ENCODE peak calls at places on chromosomes 2 and 18, in four cellular contexts. O, J, D and Q are unnamed samples.

GRCh38 chr2:223041527-223042109 is 10.4 kb upstream of the KCNE4 start:
- DNase-seq in D (peak; percentile 96), J (no peak), O (peak; percentile 97), Q (peak; percentile 99)

GRCh38 chr2:176002684-176003225 is 688 bp upstream of the LNPK start:
- DNase-seq in O (peak; percentile 18), J (peak; percentile 21), D (peak; percentile 24), Q (no peak)

GRCh38 chr2:234873828-234874173 is 78.0 kb upstream of the SH3BP4 start:
- DNase-seq in D (peak; percentile 50), O (peak; percentile 90), J (no peak), Q (no peak)

GRCh38 chr18:9782073-9782857 is 74.2 kb downstream of the RAB31 start:
- DNase-seq in D (peak; percentile 96), O (peak; percentile 97), J (no peak), Q (peak; percentile 83)

GRCh38 chr18:64888956-64889355 is 740.1 kb upstream of the LINC00305 start:
- DNase-seq in J (no peak), O (no peak), D (no peak), Q (no peak)

GRCh38 chr18:5582054-5582453 is 38.3 kb upstream of the EPB41L3 start:
- DNase-seq in J (no peak), O (peak; percentile 43), D (peak; percentile 67), Q (no peak)

GRCh38 chr2:19899853-19900525 is 1.8 kb downstream of the TTC32 start:
- DNase-seq in D (no peak), O (no peak), J (peak; percentile 21), Q (no peak)

GRCh38 chr2:97995026-97995733 is 568 bp downstream of the TMEM131 start:
- DNase-seq in J (peak; percentile 30), O (peak; percentile 51), D (peak; percentile 33), Q (no peak)

GRCh38 chr2:216013080-216013909 is at the start of gene MREG:
- DNase-seq in D (peak; percentile 69), O (peak; percentile 80), J (peak; percentile 77), Q (no peak)

GRCh38 chr2:171864357-171864985 is 29.6 kb downstream of the SLC25A12 start:
- DNase-seq in D (no peak), J (no peak), O (no peak), Q (no peak)

GRCh38 chr2:239396881-239397681 is 3.7 kb downstream of the HDAC4 start:
- DNase-seq in J (no peak), D (no peak), O (no peak), Q (no peak)

GRCh38 chr18:7177131-7177744 is 53.7 kb upstream of the LRRC30 start:
- DNase-seq in D (peak; percentile 87), J (peak; percentile 45), O (peak; percentile 92), Q (peak; percentile 44)

GRCh38 chr2:167331636-167332232 is 443.5 kb downstream of the XIRP2 start:
- DNase-seq in J (peak; percentile 11), O (no peak), D (no peak), Q (no peak)

GRCh38 chr2:210517169-210517693 is 39.2 kb upstream of the CPS1 start:
- DNase-seq in O (no peak), J (peak; percentile 36), D (no peak), Q (no peak)

GRCh38 chr2:108583903-108584520 is 49.7 kb downstream of the LIMS1 start:
- DNase-seq in O (peak; percentile 91), D (peak; percentile 88), J (peak; percentile 82), Q (no peak)

GRCh38 chr2:223460774-223461211 is 141.4 kb downstream of the SCG2 start:
- DNase-seq in D (peak; percentile 64), J (no peak), O (peak; percentile 79), Q (peak; percentile 16)

GRCh38 chr2:68837164-68837860 is 33.9 kb downstream of the BMP10 start:
- DNase-seq in J (peak; percentile 55), O (peak; percentile 70), D (peak; percentile 34), Q (no peak)

GRCh38 chr2:172783091-172783898 is 47.6 kb downstream of the RAPGEF4 start:
- DNase-seq in O (peak; percentile 77), J (peak; percentile 45), D (peak; percentile 93), Q (peak; percentile 92)

GRCh38 chr18:50096766-50097435 is 98.0 kb downstream of the MYO5B start:
- DNase-seq in O (no peak), D (no peak), J (no peak), Q (no peak)

GRCh38 chr18:58528011-58528367 is 100.9 kb downstream of the ALPK2 start:
- DNase-seq in O (peak; percentile 24), J (no peak), D (no peak), Q (no peak)

GRCh38 chr2:86518498-86518897 is 44.7 kb downstream of the CHMP3 start:
- DNase-seq in D (peak; percentile 53), O (peak; percentile 39), J (peak; percentile 39), Q (no peak)

GRCh38 chr2:217777906-217778305 is 224.9 kb downstream of the TNS1 start:
- DNase-seq in O (no peak), J (no peak), D (no peak), Q (no peak)

GRCh38 chr18:29309352-29309751 is 1132.4 kb upstream of the CDH2 start:
- DNase-seq in J (no peak), D (no peak), O (no peak), Q (no peak)

GRCh38 chr18:14914126-14914525 is 166.2 kb downstream of the ANKRD30B start:
- DNase-seq in D (no peak), J (no peak), O (no peak), Q (no peak)

GRCh38 chr2:62304429-62305417 is 108.8 kb downstream of the B3GNT2 start:
- DNase-seq in J (peak; percentile 57), O (peak; percentile 97), D (peak; percentile 86), Q (peak; percentile 50)

GRCh38 chr18:48290162-48290926 is 118.8 kb downstream of the ZBTB7C start:
- DNase-seq in J (no peak), D (no peak), O (no peak), Q (no peak)

GRCh38 chr2:33209976-33210375 is 263.2 kb downstream of the LTBP1 start:
- DNase-seq in O (peak; percentile 77), D (peak; percentile 52), J (no peak), Q (no peak)

GRCh38 chr2:187124514-187124913 is 275.5 kb upstream of the ZSWIM2 start:
- DNase-seq in D (no peak), J (no peak), O (no peak), Q (no peak)

GRCh38 chr2:111202266-111203040 is 81.7 kb downstream of the BCL2L11 start:
- DNase-seq in J (no peak), D (peak; percentile 59), O (no peak), Q (no peak)

GRCh38 chr2:236073246-236073645 is 94.9 kb downstream of the GBX2 start:
- DNase-seq in D (no peak), O (no peak), J (no peak), Q (no peak)

GRCh38 chr2:96143848-96144480 is 1.3 kb downstream of the DUSP2 start:
- DNase-seq in D (no peak), O (no peak), J (no peak), Q (no peak)

GRCh38 chr2:106030287-106031268 is 163.5 kb downstream of the UXS1 start:
- DNase-seq in D (peak; percentile 93), J (peak; percentile 90), O (peak; percentile 88), Q (peak; percentile 72)

GRCh38 chr2:9594361-9595063 is 36.3 kb downstream of the YWHAQ start:
- DNase-seq in J (peak; percentile 16), O (peak; percentile 94), D (peak; percentile 84), Q (peak; percentile 60)

GRCh38 chr2:100893753-100894530 is 74.0 kb downstream of the NPAS2 start:
- DNase-seq in J (peak; percentile 55), O (peak; percentile 53), D (no peak), Q (no peak)

GRCh38 chr2:168596881-168597280 is 140.8 kb downstream of the CERS6 start:
- DNase-seq in O (no peak), J (no peak), D (no peak), Q (no peak)

GRCh38 chr2:94872676-94873361 is 1.6 kb downstream of the TEKT4 start:
- DNase-seq in D (no peak), J (no peak), O (no peak), Q (no peak)

GRCh38 chr2:94873362-94874276 is 2.4 kb downstream of the TEKT4 start:
- DNase-seq in J (no peak), O (no peak), D (no peak), Q (no peak)

GRCh38 chr2:94875820-94876522 is 4.7 kb downstream of the TEKT4 start:
- DNase-seq in O (no peak), D (no peak), J (no peak), Q (no peak)

GRCh38 chr2:94875064-94875819 is 4.0 kb downstream of the TEKT4 start:
- DNase-seq in J (no peak), D (no peak), O (no peak), Q (no peak)

DNA sequence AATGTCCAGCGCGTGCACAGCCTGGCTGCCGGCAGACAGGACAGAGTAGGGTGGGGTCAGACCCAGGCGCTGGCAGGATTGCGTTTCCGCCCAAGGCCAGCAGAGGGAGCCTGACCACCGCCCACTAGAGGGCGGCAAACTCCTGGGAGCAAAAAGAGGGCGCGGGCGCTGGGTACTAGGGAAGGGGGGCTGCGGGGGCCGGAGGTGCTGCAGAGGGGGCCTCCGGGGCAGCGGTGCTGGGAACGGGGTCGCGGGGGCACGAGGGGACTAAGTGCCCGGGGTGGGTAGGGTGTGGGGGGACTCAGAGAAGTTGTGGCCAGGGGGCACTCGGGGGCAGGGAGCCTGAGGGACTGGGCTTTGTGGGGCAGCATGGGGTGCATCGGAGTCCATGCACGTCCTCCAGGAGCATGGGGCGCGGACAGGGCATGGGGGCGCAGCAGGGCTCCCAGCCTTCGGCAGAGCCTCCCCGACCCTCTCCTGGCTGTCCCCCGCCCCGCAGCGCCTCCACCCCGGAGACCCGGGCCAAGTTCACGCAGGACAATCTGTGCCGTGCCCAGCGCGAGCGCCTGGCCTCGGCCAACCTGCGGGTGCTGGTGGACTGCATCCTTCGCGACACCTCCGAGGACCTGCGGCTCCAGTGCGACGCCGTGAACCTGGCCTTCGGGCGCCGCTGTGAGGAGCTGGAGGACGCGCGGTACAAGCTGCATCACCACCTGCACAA is 3.2 kb downstream of the TEKT4 start:
- DNase-seq in D (no peak), O (peak; percentile 6), J (peak; percentile 50), Q (no peak)
- H3K4me3 ChIP-seq in D (no peak overlapping the region), O (no peak overlapping the region), J (no peak overlapping the region), Q (no peak overlapping the region)

DNA sequence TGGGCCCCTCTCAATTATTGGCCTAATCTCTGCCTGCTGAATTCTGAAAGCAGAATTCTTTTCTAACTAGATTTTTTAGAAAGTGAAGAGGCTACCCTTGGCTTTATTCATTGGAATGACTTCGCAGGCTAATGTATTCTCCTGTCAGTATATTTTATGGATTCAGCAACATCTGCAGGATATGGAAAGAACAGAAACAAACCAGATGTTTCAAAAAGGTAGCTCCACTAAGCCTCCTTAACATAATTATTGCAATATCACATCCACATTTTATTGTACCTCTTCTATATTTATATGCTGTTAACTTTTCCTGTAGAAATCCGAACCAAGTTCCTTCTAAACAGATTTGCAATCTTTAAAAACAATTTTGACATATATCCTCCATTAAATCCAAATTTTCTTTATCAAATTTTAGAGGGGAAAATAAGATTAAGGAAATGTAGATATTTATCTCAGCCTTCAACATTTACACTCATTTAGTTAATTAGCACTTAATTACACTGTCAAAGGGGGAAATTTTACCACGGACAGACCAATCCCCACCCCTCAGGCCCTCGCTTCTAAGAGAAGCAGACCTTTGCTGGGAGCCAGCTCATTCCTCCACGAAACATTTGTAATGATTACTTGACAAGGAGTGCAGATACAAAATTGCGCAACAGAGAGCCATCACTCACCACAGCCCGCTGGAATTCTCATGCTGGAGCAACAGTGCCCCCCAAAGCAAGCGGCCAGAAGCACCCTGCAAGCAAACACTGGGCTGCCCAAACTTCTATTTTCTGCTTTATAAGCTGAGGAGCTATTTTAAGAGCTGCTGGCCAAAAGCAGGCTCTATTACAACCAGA is 253.4 kb downstream of the ETAA1 start:
- DNase-seq in O (peak; percentile 97), J (peak; percentile 63), D (peak; percentile 97), Q (peak; percentile 92)
- TF ChIP-seq CTCF in O (peak; percentile 90), J (peak; percentile 81), D (peak; percentile 89), Q (peak; percentile 89)

GRCh38 chr2:74333896-74334586 is 9.2 kb downstream of the SLC4A5 start:
- DNase-seq in J (no peak), O (no peak), D (no peak), Q (no peak)
- H3K4me3 ChIP-seq in J (no peak overlapping the region), O (no peak overlapping the region), D (no peak overlapping the region), Q (no peak overlapping the region)

GRCh38 chr2:119158563-119159347 is at the start of gene C1QL2:
- DNase-seq in D (no peak), O (no peak), J (no peak), Q (no peak)
- TF ChIP-seq CTCF in D (no peak), O (no peak), J (no peak), Q (no peak)